ENCODE peak calls at places on chromosomes 5 and 9, in six cellular contexts. I is AG04450, K is dorsolateral prefrontal cortex, J is GM20000, B is lung, U is uterus. V is an unnamed sample.

GRCh38 chr9:135240871-135241311 is 153.4 kb downstream of the OLFM1 start:
- DNase-seq in I (no peak), K (peak; percentile 78), J (no peak), B (no peak), U (no peak), V (no peak)

GRCh38 chr5:57432876-57433275 is 49.7 kb downstream of the ACTBL2 start:
- DNase-seq in I (no peak), K (no peak), J (no peak), B (no peak), U (no peak), V (no peak)

GRCh38 chr9:136117291-136118060 is 1.2 kb downstream of the TMEM250 start:
- DNase-seq in I (no peak), K (no peak), J (peak; percentile 63), B (no peak), U (no peak), V (no peak)

GRCh38 chr5:11128021-11128420 is 367.0 kb upstream of the DAP start:
- DNase-seq in I (no peak), K (no peak), J (no peak), B (no peak), U (no peak), V (no peak)

GRCh38 chr5:113005454-113005853 is 28.9 kb downstream of the DCP2 start:
- DNase-seq in I (no peak), K (no peak), J (no peak), B (no peak), U (no peak), V (no peak)

GRCh38 chr5:107687937-107688336 is 17.2 kb upstream of the EFNA5 start:
- DNase-seq in I (no peak), K (no peak), J (no peak), B (no peak), U (no peak), V (no peak)

GRCh38 chr5:125262782-125263181 is 516.3 kb upstream of the ZNF608 start:
- DNase-seq in I (no peak), K (no peak), J (no peak), B (no peak), U (no peak), V (no peak)

GRCh38 chr9:90112791-90113190 is 508.0 kb downstream of the GADD45G start:
- DNase-seq in I (no peak), K (no peak), J (no peak), B (no peak), U (no peak), V (no peak)

GRCh38 chr5:1726469-1726865 is 73.2 kb downstream of the MRPL36 start:
- DNase-seq in I (no peak), K (no peak), J (no peak), B (no peak), U (no peak), V (no peak)

GRCh38 chr9:79015951-79016350 is 555.8 kb upstream of the TLE4 start:
- DNase-seq in I (no peak), K (no peak), J (no peak), B (no peak), U (no peak), V (no peak)

GRCh38 chr9:111399772-111400563 is 69.9 kb upstream of the OR2K2 start:
- DNase-seq in I (no peak), K (no peak), J (no peak), B (no peak), U (no peak), V (no peak)
- TF ChIP-seq CTCF in I (peak; percentile 44), K (no peak), J (peak; percentile 13), B (no peak), U (no peak), V (no peak)

GRCh38 chr9:21078702-21079101 is 960 bp upstream of the IFNB1 start:
- DNase-seq in I (no peak), K (no peak), J (no peak), B (no peak), U (no peak), V (no peak)
- TF ChIP-seq CTCF in I (no peak), K (no peak), J (no peak), B (peak; percentile 2), U (no peak), V (no peak)

DNA sequence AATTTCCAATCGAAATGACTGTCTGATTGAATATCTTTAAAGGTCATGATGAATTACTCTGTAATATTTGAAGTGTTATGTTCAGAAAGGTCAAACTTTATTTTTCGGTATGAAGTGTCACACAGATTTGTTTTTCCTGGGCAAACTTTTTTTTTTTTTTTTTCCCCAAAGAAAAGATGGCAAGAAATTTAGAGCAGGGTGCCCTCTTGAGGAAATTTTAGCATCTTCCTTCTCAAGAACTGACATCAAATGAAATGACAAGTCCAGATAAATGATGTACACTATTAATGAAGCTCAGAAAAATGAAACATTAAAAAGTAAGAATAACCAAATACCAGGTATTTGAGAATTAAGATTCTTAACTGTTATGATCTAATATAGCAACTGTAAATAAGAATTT is 123.6 kb downstream of the INVS start:
- DNase-seq in I (no peak), K (no peak), J (no peak), B (no peak), U (no peak), V (no peak)
- TF ChIP-seq CTCF in I (peak; percentile 58), K (peak; percentile 63), J (no peak), B (no peak), U (no peak), V (peak; percentile 26)

GRCh38 chr5:136005371-136005770 is 23.4 kb upstream of the TGFBI start:
- DNase-seq in I (no peak), K (no peak), J (no peak), B (no peak), U (no peak), V (no peak)

GRCh38 chr5:136006767-136007251 is 22.0 kb upstream of the TGFBI start:
- DNase-seq in I (no peak), K (no peak), J (no peak), B (no peak), U (no peak), V (no peak)

GRCh38 chr5:136004436-136004835 is 24.4 kb upstream of the TGFBI start:
- DNase-seq in I (no peak), K (no peak), J (no peak), B (no peak), U (no peak), V (no peak)

GRCh38 chr5:136006164-136006563 is 22.6 kb upstream of the TGFBI start:
- DNase-seq in I (no peak), K (no peak), J (no peak), B (no peak), U (no peak), V (no peak)

DNA sequence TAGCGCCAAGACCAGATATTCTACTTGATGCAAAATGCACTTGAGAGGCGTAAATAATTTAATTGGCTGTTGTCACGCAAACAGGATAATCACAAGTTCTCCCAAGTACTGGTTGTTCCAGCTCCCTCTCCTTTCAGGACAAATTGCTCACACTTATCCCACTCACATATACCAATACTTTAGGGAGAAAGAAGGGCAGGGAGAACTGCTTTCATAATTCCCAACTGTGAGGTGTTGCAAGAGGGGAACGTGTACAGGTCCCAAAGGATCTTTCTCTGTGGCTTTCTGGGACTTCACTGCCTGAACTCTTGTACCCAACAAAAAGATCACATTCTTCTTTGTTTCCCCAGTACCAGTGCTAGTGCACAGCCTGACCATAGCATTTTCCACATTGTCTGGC is 21.5 kb upstream of the TGFBI start:
- DNase-seq in I (no peak), K (no peak), J (no peak), B (no peak), U (no peak), V (no peak)
- TF ChIP-seq CTCF in I (no peak), K (no peak), J (no peak), B (no peak), U (no peak), V (no peak)

DNA sequence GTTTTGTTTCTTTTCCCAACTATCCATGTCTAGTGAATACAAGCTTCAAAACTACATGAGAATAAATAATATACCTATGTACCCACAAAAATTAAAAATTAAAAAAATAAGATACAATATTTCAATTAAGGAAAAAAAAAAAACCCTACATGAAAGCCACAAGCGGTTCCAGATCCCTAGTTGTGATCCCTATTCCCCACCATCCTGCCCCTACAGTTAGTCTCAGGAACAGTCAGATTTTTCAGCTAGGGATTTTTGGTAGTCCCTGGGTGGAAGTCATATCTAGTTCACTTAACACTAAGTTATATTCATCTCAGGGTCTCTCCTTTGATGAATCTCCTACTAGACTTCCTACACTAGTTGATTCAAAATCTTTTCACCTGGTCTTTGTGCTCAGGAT is 18.5 kb upstream of the PCDHB1 start:
- DNase-seq in I (no peak), K (no peak), J (no peak), B (no peak), U (no peak), V (no peak)
- TF ChIP-seq CTCF in I (no peak), K (no peak), J (no peak), B (no peak), U (no peak), V (no peak)

DNA sequence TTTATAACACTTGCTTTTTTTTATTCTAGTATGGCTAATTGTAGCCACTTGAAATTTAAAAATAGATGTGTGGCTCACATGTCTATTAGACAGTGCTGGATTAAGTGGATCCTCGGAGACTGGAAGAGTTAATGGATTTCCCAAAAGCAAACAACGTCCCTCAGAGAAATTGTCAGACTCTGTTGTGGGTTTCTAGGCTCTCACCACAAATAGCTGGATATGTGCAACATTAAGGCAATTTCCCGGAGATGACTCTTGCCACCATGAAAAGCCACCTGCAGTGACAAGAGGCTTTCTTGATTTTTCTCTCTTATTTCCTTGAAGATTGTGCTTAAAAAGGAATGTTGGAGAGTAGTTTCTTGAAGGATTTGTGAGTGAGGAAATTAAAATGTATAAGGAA is 43.2 kb downstream of the TMEM167A start:
- DNase-seq in I (no peak), K (no peak), J (no peak), B (no peak), U (no peak), V (no peak)
- TF ChIP-seq CTCF in I (no peak), K (no peak), J (no peak), B (no peak), U (no peak), V (no peak)

DNA sequence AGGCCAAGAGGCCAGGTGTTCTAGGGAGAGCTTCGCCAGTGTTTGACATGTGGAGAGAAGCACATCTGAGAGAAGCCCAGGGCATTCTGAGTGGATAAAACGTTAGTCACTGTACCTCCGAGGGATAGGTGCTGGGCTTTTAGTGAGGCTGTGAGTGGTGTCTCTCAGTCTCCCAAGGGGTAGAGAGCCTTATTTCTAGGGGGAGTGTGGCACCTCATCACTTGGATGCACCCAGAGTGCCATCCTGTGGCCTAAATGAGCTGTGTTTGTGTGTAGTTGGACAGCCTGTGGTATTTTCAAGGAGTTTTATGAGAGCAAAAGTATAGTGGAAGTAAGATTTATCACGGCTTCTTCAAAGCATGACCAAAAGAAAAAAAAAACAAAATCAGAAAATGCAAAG is 1046.9 kb upstream of the WWC1 start:
- DNase-seq in I (no peak), K (no peak), J (no peak), B (no peak), U (no peak), V (no peak)
- TF ChIP-seq CTCF in I (peak; percentile 37), K (peak; percentile 37), J (no peak), B (no peak), U (no peak), V (no peak)

GRCh38 chr5:122076669-122077450 is 1.2 kb downstream of the LOX start:
- DNase-seq in I (no peak), K (peak; percentile 76), J (peak; percentile 72), B (peak; percentile 80), U (peak; percentile 77), V (peak; percentile 29)
- TF ChIP-seq CTCF in I (peak; percentile 93), K (peak; percentile 60), J (peak; percentile 72), B (no peak), U (peak; percentile 39), V (peak; percentile 15)

V was measured in gastrocnemius medialis.